ENCODE peak calls at places on chromosome 16, in seven cellular contexts. Q, M, D, T, R, X and W are unnamed samples.

GRCh38 chr16:24070851-24071250 is 185.3 kb upstream of the CACNG3 start:
- DNase-seq in Q (peak), M (peak), D (no peak), T (no peak), R (peak), X (peak), W (peak)

GRCh38 chr16:53915452-53916160 is 211.7 kb downstream of the FTO start:
- DNase-seq in Q (no peak), M (no peak), D (no peak), T (no peak), R (no peak), X (no peak), W (no peak)

GRCh38 chr16:87924041-87924851 is 12.1 kb downstream of the CA5A start:
- DNase-seq in Q (no peak), M (peak), D (no peak), T (peak), R (no peak), X (no peak), W (no peak)

GRCh38 chr16:30491744-30492308 is 19.3 kb downstream of the ITGAL start:
- DNase-seq in Q (peak), M (no peak), D (no peak), T (no peak), R (peak), X (no peak), W (peak)

GRCh38 chr16:4358831-4359561 is 7.9 kb upstream of the PAM16 start:
- DNase-seq in Q (peak), M (no peak), D (peak), T (no peak), R (no peak), X (peak), W (no peak)

GRCh38 chr16:78748471-78748929 is 649.0 kb downstream of the WWOX start:
- DNase-seq in Q (no peak), M (peak), D (no peak), T (peak), R (no peak), X (no peak), W (no peak)

GRCh38 chr16:50302472-50303005 is 36.2 kb downstream of the ADCY7 start:
- DNase-seq in Q (no peak), M (no peak), D (no peak), T (no peak), R (no peak), X (no peak), W (no peak)

GRCh38 chr16:88535181-88535856 is 34.9 kb upstream of the ZC3H18 start:
- DNase-seq in Q (no peak), M (no peak), D (no peak), T (no peak), R (no peak), X (no peak), W (no peak)

GRCh38 chr16:74923766-74924460 is 61.0 kb downstream of the WDR59 start:
- DNase-seq in Q (no peak), M (no peak), D (no peak), T (no peak), R (no peak), X (no peak), W (no peak)

GRCh38 chr16:4976611-4977145 is 18.5 kb downstream of the SEC14L5 start:
- DNase-seq in Q (no peak), M (no peak), D (no peak), T (peak), R (no peak), X (no peak), W (no peak)

GRCh38 chr16:80045944-80046660 is 445.6 kb upstream of the MAF start:
- DNase-seq in Q (no peak), M (no peak), D (no peak), T (no peak), R (no peak), X (no peak), W (no peak)

GRCh38 chr16:12131755-12132154 is 155.2 kb downstream of the SNX29 start:
- DNase-seq in Q (no peak), M (no peak), D (no peak), T (no peak), R (no peak), X (no peak), W (no peak)

GRCh38 chr16:4395055-4395726 is 21.2 kb downstream of the CORO7 start:
- DNase-seq in Q (no peak), M (no peak), D (no peak), T (no peak), R (no peak), X (no peak), W (no peak)

GRCh38 chr16:68737730-68738590 is 868 bp downstream of the CDH1 start:
- DNase-seq in Q (no peak), M (no peak), D (no peak), T (peak), R (no peak), X (no peak), W (no peak)

GRCh38 chr16:49776085-49776501 is 79.8 kb downstream of the ZNF423 start:
- DNase-seq in Q (no peak), M (no peak), D (no peak), T (no peak), R (no peak), X (no peak), W (no peak)

GRCh38 chr16:1363501-1364041 is 11.8 kb downstream of the GNPTG start:
- DNase-seq in Q (peak), M (peak), D (peak), T (no peak), R (peak), X (peak), W (peak)